ENCODE peak calls at places on chromosome 18, in nine cellular contexts. One of them, this sample, is unnamed.

GRCh38 chr18:75406491-75407445 is 20.7 kb downstream of the SMIM21 start:
- DNase-seq in NCI-H82: no peak
- DNase-seq in uterus: no peak
- DNase-seq in IMR-90: no peak
- DNase-seq in heart left ventricle: no peak
- DNase-seq in HCT116: no peak
- DNase-seq in EL: no peak
- DNase-seq in RPMI7951: no peak
- DNase-seq in progenitor cell of endocrine pancreas: no peak
- DNase-seq in this sample: no peak

GRCh38 chr18:35463050-35463449 is 34.7 kb downstream of the INO80C start:
- DNase-seq in IMR-90: no peak
- DNase-seq in EL: peak
- DNase-seq in heart left ventricle: peak
- DNase-seq in progenitor cell of endocrine pancreas: no peak
- DNase-seq in uterus: no peak
- DNase-seq in NCI-H82: no peak
- DNase-seq in HCT116: no peak
- DNase-seq in RPMI7951: peak
- DNase-seq in this sample: no peak

GRCh38 chr18:73707035-73707434 is 440.6 kb downstream of the FBXO15 start:
- DNase-seq in NCI-H82: no peak
- DNase-seq in RPMI7951: no peak
- DNase-seq in HCT116: no peak
- DNase-seq in progenitor cell of endocrine pancreas: no peak
- DNase-seq in EL: no peak
- DNase-seq in IMR-90: peak
- DNase-seq in heart left ventricle: no peak
- DNase-seq in uterus: no peak
- DNase-seq in this sample: no peak

GRCh38 chr18:9827856-9828793 is 57.6 kb upstream of the TXNDC2 start:
- DNase-seq in NCI-H82: no peak
- DNase-seq in IMR-90: peak
- DNase-seq in RPMI7951: peak
- DNase-seq in heart left ventricle: no peak
- DNase-seq in progenitor cell of endocrine pancreas: no peak
- DNase-seq in HCT116: peak
- DNase-seq in EL: peak
- DNase-seq in uterus: no peak
- DNase-seq in this sample: no peak

GRCh38 chr18:78813898-78814297 is 165.7 kb upstream of the SALL3 start:
- DNase-seq in progenitor cell of endocrine pancreas: no peak
- DNase-seq in NCI-H82: no peak
- DNase-seq in HCT116: no peak
- DNase-seq in uterus: no peak
- DNase-seq in RPMI7951: no peak
- DNase-seq in heart left ventricle: no peak
- DNase-seq in EL: no peak
- DNase-seq in IMR-90: no peak
- DNase-seq in this sample: no peak

GRCh38 chr18:3209859-3210569 is 9.8 kb downstream of the MYOM1 start:
- DNase-seq in NCI-H82: no peak
- DNase-seq in RPMI7951: no peak
- DNase-seq in IMR-90: no peak
- DNase-seq in heart left ventricle: no peak
- DNase-seq in HCT116: no peak
- DNase-seq in uterus: no peak
- DNase-seq in progenitor cell of endocrine pancreas: no peak
- DNase-seq in EL: no peak
- DNase-seq in this sample: no peak

GRCh38 chr18:75698861-75699260 is 271.4 kb upstream of the SMIM21 start:
- DNase-seq in IMR-90: no peak
- DNase-seq in NCI-H82: no peak
- DNase-seq in heart left ventricle: no peak
- DNase-seq in uterus: no peak
- DNase-seq in EL: no peak
- DNase-seq in HCT116: no peak
- DNase-seq in RPMI7951: peak
- DNase-seq in progenitor cell of endocrine pancreas: no peak
- DNase-seq in this sample: no peak

GRCh38 chr18:74533666-74534065 is 634 bp upstream of the CNDP1 start:
- DNase-seq in EL: no peak
- DNase-seq in NCI-H82: no peak
- DNase-seq in IMR-90: no peak
- DNase-seq in RPMI7951: no peak
- DNase-seq in heart left ventricle: no peak
- DNase-seq in HCT116: no peak
- DNase-seq in progenitor cell of endocrine pancreas: no peak
- DNase-seq in uterus: no peak
- DNase-seq in this sample: no peak

GRCh38 chr18:49685231-49685942 is 123.5 kb downstream of the LIPG start:
- DNase-seq in heart left ventricle: no peak
- DNase-seq in IMR-90: peak
- DNase-seq in RPMI7951: peak
- DNase-seq in EL: no peak
- DNase-seq in uterus: no peak
- DNase-seq in NCI-H82: no peak
- DNase-seq in HCT116: no peak
- DNase-seq in progenitor cell of endocrine pancreas: no peak
- DNase-seq in this sample: no peak

GRCh38 chr18:12236934-12237832 is 17.0 kb upstream of the CIDEA start:
- DNase-seq in EL: peak
- DNase-seq in NCI-H82: peak
- DNase-seq in uterus: peak
- DNase-seq in heart left ventricle: peak
- DNase-seq in RPMI7951: peak
- DNase-seq in HCT116: peak
- DNase-seq in IMR-90: peak
- DNase-seq in progenitor cell of endocrine pancreas: peak
- DNase-seq in this sample: peak

GRCh38 chr18:54119524-54120019 is 104.9 kb downstream of the MBD2 start:
- DNase-seq in EL: peak
- DNase-seq in NCI-H82: peak
- DNase-seq in RPMI7951: peak
- DNase-seq in HCT116: peak
- DNase-seq in heart left ventricle: no peak
- DNase-seq in progenitor cell of endocrine pancreas: no peak
- DNase-seq in IMR-90: peak
- DNase-seq in uterus: no peak
- DNase-seq in this sample: no peak

GRCh38 chr18:50816767-50817166 is 3.0 kb downstream of the MRO start:
- DNase-seq in NCI-H82: no peak
- DNase-seq in heart left ventricle: no peak
- DNase-seq in IMR-90: no peak
- DNase-seq in progenitor cell of endocrine pancreas: no peak
- DNase-seq in EL: no peak
- DNase-seq in RPMI7951: peak
- DNase-seq in HCT116: no peak
- DNase-seq in uterus: no peak
- DNase-seq in this sample: no peak

GRCh38 chr18:48430162-48430561 is 21.0 kb upstream of the ZBTB7C start:
- DNase-seq in progenitor cell of endocrine pancreas: no peak
- DNase-seq in RPMI7951: no peak
- DNase-seq in IMR-90: no peak
- DNase-seq in uterus: no peak
- DNase-seq in heart left ventricle: no peak
- DNase-seq in HCT116: no peak
- DNase-seq in NCI-H82: no peak
- DNase-seq in EL: no peak
- DNase-seq in this sample: no peak

GRCh38 chr18:33699372-33699771 is 121.4 kb downstream of the ASXL3 start:
- DNase-seq in progenitor cell of endocrine pancreas: no peak
- DNase-seq in heart left ventricle: no peak
- DNase-seq in EL: no peak
- DNase-seq in RPMI7951: no peak
- DNase-seq in NCI-H82: no peak
- DNase-seq in IMR-90: no peak
- DNase-seq in uterus: no peak
- DNase-seq in HCT116: no peak
- DNase-seq in this sample: no peak

GRCh38 chr18:11857177-11857887 is 6.1 kb downstream of the CHMP1B start:
- DNase-seq in HCT116: peak
- DNase-seq in IMR-90: peak
- DNase-seq in EL: peak
- DNase-seq in heart left ventricle: peak
- DNase-seq in progenitor cell of endocrine pancreas: no peak
- DNase-seq in RPMI7951: peak
- DNase-seq in uterus: peak
- DNase-seq in NCI-H82: peak
- DNase-seq in this sample: no peak

GRCh38 chr18:46946656-46947282 is 29.4 kb downstream of the KATNAL2 start:
- DNase-seq in IMR-90: peak
- DNase-seq in RPMI7951: peak
- DNase-seq in HCT116: no peak
- DNase-seq in heart left ventricle: peak
- DNase-seq in EL: peak
- DNase-seq in progenitor cell of endocrine pancreas: peak
- DNase-seq in NCI-H82: peak
- DNase-seq in uterus: peak
- DNase-seq in this sample: no peak

GRCh38 chr18:3652380-3653262 is 202.6 kb downstream of the TGIF1 start:
- DNase-seq in RPMI7951: peak
- DNase-seq in progenitor cell of endocrine pancreas: no peak
- DNase-seq in heart left ventricle: peak
- DNase-seq in EL: peak
- DNase-seq in uterus: no peak
- DNase-seq in IMR-90: peak
- DNase-seq in HCT116: peak
- DNase-seq in NCI-H82: no peak
- DNase-seq in this sample: no peak

GRCh38 chr18:55266981-55267380 is 307.7 kb upstream of the CCDC68 start:
- DNase-seq in progenitor cell of endocrine pancreas: no peak
- DNase-seq in EL: no peak
- DNase-seq in RPMI7951: no peak
- DNase-seq in uterus: no peak
- DNase-seq in HCT116: no peak
- DNase-seq in heart left ventricle: no peak
- DNase-seq in IMR-90: no peak
- DNase-seq in NCI-H82: no peak
- DNase-seq in this sample: no peak

GRCh38 chr18:47204908-47205522 is 28.9 kb upstream of the IER3IP1 start:
- DNase-seq in IMR-90: peak
- DNase-seq in heart left ventricle: peak
- DNase-seq in HCT116: peak
- DNase-seq in progenitor cell of endocrine pancreas: peak
- DNase-seq in NCI-H82: peak
- DNase-seq in EL: peak
- DNase-seq in uterus: no peak
- DNase-seq in RPMI7951: peak
- DNase-seq in this sample: no peak

GRCh38 chr18:36519358-36519757 is 221.8 kb downstream of the FHOD3 start:
- DNase-seq in RPMI7951: peak
- DNase-seq in HCT116: no peak
- DNase-seq in IMR-90: peak
- DNase-seq in heart left ventricle: no peak
- DNase-seq in uterus: no peak
- DNase-seq in progenitor cell of endocrine pancreas: no peak
- DNase-seq in EL: peak
- DNase-seq in NCI-H82: no peak
- DNase-seq in this sample: no peak

GRCh38 chr18:24656044-24656443 is 195.6 kb downstream of the HRH4 start:
- DNase-seq in heart left ventricle: no peak
- DNase-seq in uterus: no peak
- DNase-seq in EL: no peak
- DNase-seq in HCT116: no peak
- DNase-seq in NCI-H82: peak
- DNase-seq in RPMI7951: peak
- DNase-seq in IMR-90: no peak
- DNase-seq in progenitor cell of endocrine pancreas: no peak
- DNase-seq in this sample: no peak